ENCODE peak calls at places on chromosomes 2 and 18, in seven cellular contexts. S, X, A, I, M, B and C are unnamed samples.

GRCh38 chr2:29560566-29560965 is 360.8 kb downstream of the ALK start:
- DNase-seq in I (no peak), M (no peak), S (no peak), A (no peak), X (no peak), B (no peak), C (no peak)

GRCh38 chr2:119266091-119266589 is 42.5 kb downstream of the STEAP3 start:
- DNase-seq in S (no peak), A (no peak), B (no peak), I (no peak), M (no peak), X (no peak), C (no peak)

GRCh38 chr18:11802160-11802559 is 49.1 kb upstream of the CHMP1B start:
- DNase-seq in I (no peak), A (no peak), S (no peak), M (no peak), X (no peak), B (no peak), C (no peak)

GRCh38 chr2:48415765-48416515 is 114.0 kb upstream of the STON1 start:
- DNase-seq in X (no peak), M (no peak), A (no peak), B (no peak), S (no peak), I (no peak), C (no peak)

GRCh38 chr2:3605013-3605961 is 10.4 kb downstream of the COLEC11 start:
- DNase-seq in M (peak; percentile 95), I (peak; percentile 30), X (no peak), S (peak; percentile 65), A (no peak), B (peak; percentile 62), C (peak; percentile 68)

GRCh38 chr18:55301836-55302235 is 286.2 kb downstream of the TCF4 start:
- DNase-seq in X (no peak), M (no peak), A (no peak), S (no peak), B (no peak), I (no peak), C (no peak)

GRCh38 chr2:203586696-203587095 is 51.6 kb upstream of the RAPH1 start:
- DNase-seq in X (no peak), M (no peak), A (no peak), S (no peak), B (no peak), I (no peak), C (no peak)

GRCh38 chr2:42046819-42047487 is 868 bp upstream of the PKDCC start:
- DNase-seq in A (peak; percentile 56), S (peak; percentile 71), B (peak; percentile 72), X (peak; percentile 58), I (no peak), M (no peak), C (no peak)

GRCh38 chr2:21891191-21891590 is 767.4 kb downstream of the TDRD15 start:
- DNase-seq in I (no peak), B (no peak), X (no peak), A (no peak), M (no peak), S (peak; percentile 62), C (no peak)

GRCh38 chr2:9095690-9096089 is 92.2 kb upstream of the MBOAT2 start:
- DNase-seq in A (no peak), I (no peak), X (no peak), B (no peak), M (no peak), S (peak; percentile 35), C (no peak)

GRCh38 chr18:70337139-70337972 is 48.5 kb downstream of the SOCS6 start:
- DNase-seq in S (no peak), B (no peak), X (no peak), M (peak; percentile 59), I (peak; percentile 36), A (no peak), C (no peak)

DNA sequence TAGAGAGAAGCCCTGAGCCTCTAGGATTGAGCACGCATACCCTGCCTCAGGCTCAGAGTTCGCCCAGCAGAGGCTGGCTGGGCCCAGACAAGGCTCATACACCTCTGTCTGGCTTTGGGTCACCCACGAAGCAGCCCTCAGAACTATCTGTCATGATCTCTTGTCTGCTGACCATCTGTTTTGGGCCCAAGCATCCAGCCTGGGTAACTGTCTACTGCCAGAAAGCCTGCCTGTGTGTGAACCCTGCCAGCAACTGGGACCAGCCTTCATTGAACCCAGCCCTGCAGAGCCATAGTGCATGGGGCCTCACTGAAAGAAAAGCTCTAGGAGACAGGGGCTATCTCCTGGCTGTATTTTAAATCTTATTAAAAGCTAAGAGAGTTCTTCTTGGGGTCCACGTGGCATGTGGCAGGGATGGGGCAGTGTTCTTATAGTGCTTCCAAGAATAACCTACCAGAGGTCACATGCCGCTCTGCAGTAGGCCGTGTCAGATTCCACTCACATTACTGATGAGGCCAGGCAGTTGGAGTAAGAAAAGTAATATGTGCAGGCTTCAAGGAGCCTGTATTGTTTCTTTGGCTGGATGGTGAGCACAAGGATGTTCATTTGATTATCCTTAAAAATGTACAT is 7.3 kb downstream of the TMEM127 start:
- DNase-seq in S (no peak), X (no peak), I (no peak), M (no peak), A (no peak), B (peak; percentile 53), C (no peak)
- TF ChIP-seq POLR2A in S (no peak), X (no peak), I (no peak), M (no peak), A (no peak), B (no peak), C (no peak)

DNA sequence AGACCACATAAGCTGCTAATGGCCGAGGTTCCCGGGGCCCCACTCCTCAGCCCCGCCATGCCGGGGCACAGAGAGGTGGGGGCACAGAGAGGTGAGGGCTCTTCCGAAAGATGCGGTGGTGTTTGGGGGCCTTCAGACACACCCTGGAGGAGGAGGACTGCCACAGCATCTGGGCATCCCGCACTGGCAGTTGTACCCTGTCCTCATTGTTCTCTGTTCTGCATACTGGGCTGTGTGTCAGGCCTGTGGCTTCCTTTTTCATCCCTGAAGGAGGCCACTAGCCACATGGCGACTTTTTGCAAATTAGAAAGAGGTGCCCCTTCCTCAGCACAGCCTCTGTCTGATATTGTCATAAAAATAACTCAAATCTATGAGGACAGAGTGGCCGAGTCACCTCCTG is 150.1 kb downstream of the CTIF start:
- DNase-seq in A (no peak), S (no peak), M (no peak), B (no peak), I (no peak), X (no peak), C (no peak)
- H3K27ac ChIP-seq in A (no peak overlapping the region), S (no peak overlapping the region), M (no peak overlapping the region), B (no peak overlapping the region), I (no peak overlapping the region), X (no peak overlapping the region), C (no peak overlapping the region)

DNA sequence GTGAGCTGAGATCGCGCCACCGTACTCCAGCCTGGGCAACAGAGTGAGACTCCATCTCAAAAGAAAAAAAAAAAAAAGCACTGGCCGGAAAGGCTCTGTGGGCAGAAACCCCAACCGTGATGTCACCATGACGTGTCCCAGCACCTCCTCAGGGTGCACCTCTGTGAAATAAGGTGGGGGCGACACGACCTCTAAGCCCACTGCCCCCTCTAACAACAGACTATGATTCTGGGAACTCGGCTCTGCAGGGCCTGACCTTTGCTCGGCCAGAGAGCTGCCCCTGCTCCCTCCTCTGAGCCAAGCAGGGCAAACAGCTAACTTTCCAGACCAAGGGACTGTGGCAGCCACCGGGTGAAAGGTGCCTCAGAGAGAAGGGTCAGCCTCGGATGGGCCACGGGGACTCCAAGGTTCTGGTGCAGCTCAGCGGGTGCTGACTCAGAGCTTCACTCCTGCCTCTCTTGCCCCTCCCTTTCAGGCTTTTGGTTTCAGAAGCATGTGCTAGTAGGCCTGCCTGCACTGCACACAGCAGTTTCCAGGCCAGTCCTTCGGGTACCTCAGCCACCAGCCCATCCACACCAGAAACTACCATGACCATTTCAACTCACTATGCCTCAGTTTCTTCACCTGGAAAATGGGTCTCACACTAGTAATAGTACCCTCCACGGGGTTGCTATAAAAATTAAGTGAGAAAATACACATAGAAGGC is 8.0 kb downstream of the TMBIM1 start:
- DNase-seq in M (no peak), S (no peak), X (peak; percentile 48), B (peak; percentile 88), I (no peak), A (no peak), C (no peak)
- H3K4me1 ChIP-seq in M (peaks cover 31% of the 10 kb centered on the region), S (peaks cover 25% of the 10 kb centered on the region), X (peaks cover 43% of the 10 kb centered on the region), B (peaks cover 82% of the 10 kb centered on the region), I (peaks cover 17% of the 10 kb centered on the region), A (peaks cover 70% of the 10 kb centered on the region), C (peaks cover 89% of the 10 kb centered on the region)

GRCh38 chr18:36127866-36128845 is 984 bp downstream of the SLC39A6 start:
- DNase-seq in B (no peak), S (no peak), A (no peak), X (no peak), I (no peak), M (no peak), C (no peak)

GRCh38 chr18:36129300-36130038 is at the start of the genes ELP2 and SLC39A6:
- DNase-seq in M (peak; percentile 83), S (peak; percentile 94), I (peak; percentile 94), B (peak; percentile 98), X (peak; percentile 94), A (peak; percentile 95), C (peak; percentile 98)

GRCh38 chr18:36130883-36131653 is 1.4 kb downstream of the ELP2 start:
- DNase-seq in M (no peak), B (no peak), X (no peak), S (no peak), A (no peak), I (no peak), C (no peak)

GRCh38 chr18:36130039-36130831 is 536 bp downstream of the ELP2 start:
- DNase-seq in B (no peak), I (no peak), A (no peak), M (no peak), S (no peak), X (no peak), C (no peak)

GRCh38 chr18:36128907-36129299 is 237 bp downstream of the SLC39A6 start:
- DNase-seq in X (no peak), M (no peak), B (peak; percentile 76), S (no peak), A (no peak), I (no peak), C (peak; percentile 80)
- TF ChIP-seq POLR2A in X (no peak), M (no peak), B (no peak), S (no peak), A (no peak), I (no peak), C (no peak)